ENCODE peak calls at places on chromosome 3, in six cellular contexts. One of them, this sample, is unnamed.

GRCh38 chr3:112629425-112629824 is 11.5 kb downstream of the CCDC80 start:
- DNase-seq in DMS79: no peak
- DNase-seq in activated CD8-positive, alpha-beta memory T cell treated with anti-CD3 and anti-CD28 coated beads for 48 hours: no peak
- DNase-seq in PC-9: peak; percentile 43
- DNase-seq in T-helper 9 cell: no peak
- DNase-seq in effector memory CD8-positive, alpha-beta T cell: no peak
- DNase-seq in this sample: peak; percentile 85

GRCh38 chr3:154334973-154335420 is 10.7 kb upstream of the DHX36 start:
- DNase-seq in activated CD8-positive, alpha-beta memory T cell treated with anti-CD3 and anti-CD28 coated beads for 48 hours: no peak
- DNase-seq in T-helper 9 cell: no peak
- DNase-seq in effector memory CD8-positive, alpha-beta T cell: no peak
- DNase-seq in DMS79: peak; percentile 2
- DNase-seq in PC-9: no peak
- DNase-seq in this sample: peak; percentile 8

GRCh38 chr3:8625991-8626390 is 18.6 kb downstream of the SSUH2 start:
- DNase-seq in effector memory CD8-positive, alpha-beta T cell: no peak
- DNase-seq in PC-9: peak; percentile 60
- DNase-seq in DMS79: no peak
- DNase-seq in activated CD8-positive, alpha-beta memory T cell treated with anti-CD3 and anti-CD28 coated beads for 48 hours: no peak
- DNase-seq in T-helper 9 cell: no peak
- DNase-seq in this sample: no peak

GRCh38 chr3:186930143-186930638 is at the start of gene ST6GAL1:
- DNase-seq in PC-9: peak; percentile 71
- DNase-seq in DMS79: no peak
- DNase-seq in effector memory CD8-positive, alpha-beta T cell: peak; percentile 53
- DNase-seq in T-helper 9 cell: peak; percentile 57
- DNase-seq in activated CD8-positive, alpha-beta memory T cell treated with anti-CD3 and anti-CD28 coated beads for 48 hours: peak; percentile 52
- DNase-seq in this sample: peak; percentile 36

GRCh38 chr3:171157286-171157685 is 130.8 kb upstream of the SLC2A2 start:
- DNase-seq in activated CD8-positive, alpha-beta memory T cell treated with anti-CD3 and anti-CD28 coated beads for 48 hours: no peak
- DNase-seq in effector memory CD8-positive, alpha-beta T cell: no peak
- DNase-seq in T-helper 9 cell: no peak
- DNase-seq in DMS79: no peak
- DNase-seq in PC-9: peak; percentile 77
- DNase-seq in this sample: no peak

GRCh38 chr3:151468284-151468917 is 7.5 kb upstream of the IGSF10 start:
- DNase-seq in T-helper 9 cell: peak; percentile 5
- DNase-seq in activated CD8-positive, alpha-beta memory T cell treated with anti-CD3 and anti-CD28 coated beads for 48 hours: peak; percentile 10
- DNase-seq in DMS79: no peak
- DNase-seq in effector memory CD8-positive, alpha-beta T cell: peak; percentile 42
- DNase-seq in PC-9: peak; percentile 43
- DNase-seq in this sample: peak; percentile 32

GRCh38 chr3:141242035-141242721 is 10.6 kb downstream of the PXYLP1 start:
- DNase-seq in PC-9: no peak
- DNase-seq in effector memory CD8-positive, alpha-beta T cell: no peak
- DNase-seq in T-helper 9 cell: no peak
- DNase-seq in DMS79: no peak
- DNase-seq in activated CD8-positive, alpha-beta memory T cell treated with anti-CD3 and anti-CD28 coated beads for 48 hours: no peak
- DNase-seq in this sample: peak; percentile 68

GRCh38 chr3:23796518-23796917 is 9.2 kb upstream of the UBE2E1 start:
- DNase-seq in PC-9: no peak
- DNase-seq in effector memory CD8-positive, alpha-beta T cell: no peak
- DNase-seq in DMS79: no peak
- DNase-seq in activated CD8-positive, alpha-beta memory T cell treated with anti-CD3 and anti-CD28 coated beads for 48 hours: no peak
- DNase-seq in T-helper 9 cell: no peak
- DNase-seq in this sample: no peak

GRCh38 chr3:152183473-152183872 is 85.3 kb upstream of the MBNL1 start:
- DNase-seq in T-helper 9 cell: peak; percentile 19
- DNase-seq in DMS79: no peak
- DNase-seq in activated CD8-positive, alpha-beta memory T cell treated with anti-CD3 and anti-CD28 coated beads for 48 hours: no peak
- DNase-seq in PC-9: no peak
- DNase-seq in effector memory CD8-positive, alpha-beta T cell: peak; percentile 52
- DNase-seq in this sample: no peak

GRCh38 chr3:197573048-197573767 is 17.4 kb upstream of the BDH1 start:
- DNase-seq in T-helper 9 cell: no peak
- DNase-seq in PC-9: no peak
- DNase-seq in DMS79: no peak
- DNase-seq in effector memory CD8-positive, alpha-beta T cell: no peak
- DNase-seq in activated CD8-positive, alpha-beta memory T cell treated with anti-CD3 and anti-CD28 coated beads for 48 hours: no peak
- DNase-seq in this sample: no peak

GRCh38 chr3:196688349-196688748 is 23.7 kb downstream of the CEP19 start:
- DNase-seq in PC-9: no peak
- DNase-seq in T-helper 9 cell: no peak
- DNase-seq in activated CD8-positive, alpha-beta memory T cell treated with anti-CD3 and anti-CD28 coated beads for 48 hours: no peak
- DNase-seq in DMS79: no peak
- DNase-seq in effector memory CD8-positive, alpha-beta T cell: no peak
- DNase-seq in this sample: peak; percentile 78

GRCh38 chr3:126109146-126109859 is 25.4 kb upstream of the SLC41A3 start:
- DNase-seq in activated CD8-positive, alpha-beta memory T cell treated with anti-CD3 and anti-CD28 coated beads for 48 hours: no peak
- DNase-seq in DMS79: no peak
- DNase-seq in PC-9: no peak
- DNase-seq in effector memory CD8-positive, alpha-beta T cell: no peak
- DNase-seq in T-helper 9 cell: no peak
- DNase-seq in this sample: no peak

GRCh38 chr3:44326515-44326914 is 12.1 kb upstream of the TCAIM start:
- DNase-seq in activated CD8-positive, alpha-beta memory T cell treated with anti-CD3 and anti-CD28 coated beads for 48 hours: no peak
- DNase-seq in PC-9: no peak
- DNase-seq in DMS79: no peak
- DNase-seq in effector memory CD8-positive, alpha-beta T cell: no peak
- DNase-seq in T-helper 9 cell: no peak
- DNase-seq in this sample: no peak

GRCh38 chr3:122977645-122978466 is 49.7 kb downstream of the SEMA5B start:
- DNase-seq in T-helper 9 cell: no peak
- DNase-seq in activated CD8-positive, alpha-beta memory T cell treated with anti-CD3 and anti-CD28 coated beads for 48 hours: no peak
- DNase-seq in DMS79: peak; percentile 80
- DNase-seq in effector memory CD8-positive, alpha-beta T cell: no peak
- DNase-seq in PC-9: peak; percentile 90
- DNase-seq in this sample: peak; percentile 78

GRCh38 chr3:192229866-192230265 is 497.5 kb downstream of the FGF12 start:
- DNase-seq in DMS79: no peak
- DNase-seq in T-helper 9 cell: no peak
- DNase-seq in PC-9: no peak
- DNase-seq in activated CD8-positive, alpha-beta memory T cell treated with anti-CD3 and anti-CD28 coated beads for 48 hours: no peak
- DNase-seq in effector memory CD8-positive, alpha-beta T cell: no peak
- DNase-seq in this sample: no peak

GRCh38 chr3:174776123-174776522 is 83.0 kb upstream of the NAALADL2 start:
- DNase-seq in PC-9: no peak
- DNase-seq in T-helper 9 cell: no peak
- DNase-seq in activated CD8-positive, alpha-beta memory T cell treated with anti-CD3 and anti-CD28 coated beads for 48 hours: no peak
- DNase-seq in effector memory CD8-positive, alpha-beta T cell: no peak
- DNase-seq in DMS79: no peak
- DNase-seq in this sample: peak; percentile 85

GRCh38 chr3:3907023-3907422 is 107.8 kb downstream of the LRRN1 start:
- DNase-seq in effector memory CD8-positive, alpha-beta T cell: no peak
- DNase-seq in T-helper 9 cell: no peak
- DNase-seq in DMS79: no peak
- DNase-seq in activated CD8-positive, alpha-beta memory T cell treated with anti-CD3 and anti-CD28 coated beads for 48 hours: no peak
- DNase-seq in PC-9: no peak
- DNase-seq in this sample: no peak

GRCh38 chr3:23944861-23945652 is at the start of gene NR1D2:
- DNase-seq in T-helper 9 cell: peak; percentile 80
- DNase-seq in DMS79: no peak
- DNase-seq in PC-9: peak; percentile 77
- DNase-seq in activated CD8-positive, alpha-beta memory T cell treated with anti-CD3 and anti-CD28 coated beads for 48 hours: peak; percentile 41
- DNase-seq in effector memory CD8-positive, alpha-beta T cell: peak; percentile 76
- DNase-seq in this sample: peak; percentile 68

GRCh38 chr3:124780356-124780755 is 50.1 kb downstream of the UMPS start:
- DNase-seq in T-helper 9 cell: no peak
- DNase-seq in effector memory CD8-positive, alpha-beta T cell: no peak
- DNase-seq in PC-9: no peak
- DNase-seq in activated CD8-positive, alpha-beta memory T cell treated with anti-CD3 and anti-CD28 coated beads for 48 hours: no peak
- DNase-seq in DMS79: no peak
- DNase-seq in this sample: peak; percentile 84

GRCh38 chr3:12472000-12472399 is 12.3 kb upstream of the TSEN2 start:
- DNase-seq in DMS79: no peak
- DNase-seq in activated CD8-positive, alpha-beta memory T cell treated with anti-CD3 and anti-CD28 coated beads for 48 hours: no peak
- DNase-seq in effector memory CD8-positive, alpha-beta T cell: no peak
- DNase-seq in T-helper 9 cell: no peak
- DNase-seq in PC-9: no peak
- DNase-seq in this sample: no peak

GRCh38 chr3:18190646-18191045 is 234.5 kb downstream of the SATB1 start:
- DNase-seq in T-helper 9 cell: no peak
- DNase-seq in PC-9: no peak
- DNase-seq in DMS79: no peak
- DNase-seq in effector memory CD8-positive, alpha-beta T cell: no peak
- DNase-seq in activated CD8-positive, alpha-beta memory T cell treated with anti-CD3 and anti-CD28 coated beads for 48 hours: no peak
- DNase-seq in this sample: no peak